ENCODE peak calls at places on chromosomes 11 and 22, in four cellular contexts. G is A549, C is ovary, I is heart left ventricle. A is an unnamed sample. For H3K4me1, the result is how much of the 10 kb centered on the place peaks cover.

GRCh38 chr11:78576549-78577097 is 2.0 kb upstream of the NARS2 start:
- DNase-seq in G (no peak), C (no peak), I (no peak), A (no peak)

GRCh38 chr11:126658306-126659056 is 303.0 kb downstream of the ST3GAL4 start:
- DNase-seq in G (no peak), C (no peak), I (no peak), A (no peak)

GRCh38 chr11:2708151-2708581 is 8.4 kb upstream of the KCNQ1OT1 start:
- DNase-seq in G (no peak), C (peak), I (no peak), A (no peak)

GRCh38 chr22:25208743-25209505 is 9.3 kb downstream of the CRYBB3 start:
- DNase-seq in G (no peak), C (no peak), I (no peak), A (no peak)

GRCh38 chr11:67468509-67468834 is 579 bp downstream of the TMEM134 start:
- DNase-seq in G (no peak), C (no peak), I (no peak), A (peak)

GRCh38 chr11:5736396-5736795 is at the start of gene OR56B1:
- DNase-seq in G (no peak), C (no peak), I (no peak), A (no peak)

GRCh38 chr22:23119492-23120414 is 22.0 kb downstream of the RSPH14 start:
- DNase-seq in G (no peak), C (no peak), I (no peak), A (no peak)

GRCh38 chr11:35662061-35662648 is 420 bp upstream of the TRIM44 start:
- DNase-seq in G (peak), C (no peak), I (no peak), A (no peak)

GRCh38 chr11:72012897-72013721 is 14.4 kb downstream of the IL18BP start:
- DNase-seq in G (no peak), C (peak), I (peak), A (peak)

GRCh38 chr22:36775589-36775965 is 342 bp downstream of the IFT27 start:
- DNase-seq in G (no peak), C (peak), I (no peak), A (peak)

GRCh38 chr11:1392111-1392510 is 2.4 kb downstream of the BRSK2 start:
- DNase-seq in G (no peak), C (no peak), I (no peak), A (no peak)

GRCh38 chr22:41842996-41843970 is 10.4 kb downstream of the SREBF2 start:
- DNase-seq in G (no peak), C (no peak), I (no peak), A (no peak)

GRCh38 chr11:35111171-35112055 is 27.6 kb upstream of the CD44 start:
- DNase-seq in G (no peak), C (no peak), I (no peak), A (no peak)

GRCh38 chr11:63769044-63769718 is 606 bp upstream of the ZFTA start:
- DNase-seq in G (no peak), C (peak), I (peak), A (peak)

GRCh38 chr22:42816339-42816738 is 40.7 kb downstream of the ARFGAP3 start:
- DNase-seq in G (no peak), C (no peak), I (no peak), A (no peak)

GRCh38 chr11:73323464-73323863 is 15.4 kb downstream of the ARHGEF17 start:
- DNase-seq in G (no peak), C (peak), I (peak), A (peak)

GRCh38 chr22:48577014-48577690 is 1250.5 kb downstream of the BRD1 start:
- DNase-seq in G (no peak), C (no peak), I (no peak), A (no peak)

GRCh38 chr11:723120-723883 is 17.3 kb downstream of the EPS8L2 start:
- DNase-seq in G (no peak), C (peak), I (no peak), A (no peak)

GRCh38 chr22:25077964-25078363 is 121.7 kb upstream of the CRYBB3 start:
- DNase-seq in G (no peak), C (no peak), I (no peak), A (no peak)

GRCh38 chr22:42347281-42347824 is 76.9 kb upstream of the TCF20 start:
- DNase-seq in G (no peak), C (no peak), I (no peak), A (no peak)

GRCh38 chr11:121615506-121615905 is 162.7 kb upstream of the SORL1-AS1 start:
- DNase-seq in G (no peak), C (no peak), I (no peak), A (no peak)

GRCh38 chr22:41910599-41911291 is 4.1 kb downstream of the SHISA8 start:
- DNase-seq in G (no peak), C (peak), I (peak), A (peak)

DNA sequence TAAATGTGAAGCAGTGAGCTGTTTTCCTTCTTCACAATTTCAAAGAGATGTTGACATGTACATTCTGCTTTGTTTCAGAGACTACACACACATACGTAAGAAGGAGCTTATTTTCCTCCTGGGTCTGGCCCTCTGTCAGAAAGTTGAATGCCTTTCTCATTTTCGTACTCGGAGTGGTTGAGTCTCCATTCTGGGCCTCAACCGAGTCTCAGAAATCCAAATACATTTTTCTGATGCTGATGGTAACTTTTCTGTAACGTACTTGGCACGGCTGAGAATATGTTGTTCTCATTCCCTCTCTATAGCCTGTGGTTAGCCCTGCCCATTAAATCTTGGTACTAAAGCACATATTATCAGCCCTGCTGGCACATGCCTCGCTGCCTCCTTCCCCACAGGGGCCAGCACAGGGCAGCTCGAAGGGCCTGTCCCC is 25.3 kb downstream of the PARVA start:
- DNase-seq in G (no peak), C (no peak), I (no peak), A (no peak)
- H3K4me1 ChIP-seq in G (under half), C (under half), I (half or more), A (under half)

GRCh38 chr11:65445101-65445603 is 22.6 kb downstream of the NEAT1 start:
- DNase-seq in G (no peak), C (no peak), I (no peak), A (peak)

GRCh38 chr11:65448418-65449196 is 26.0 kb downstream of the NEAT1 start:
- DNase-seq in G (no peak), C (no peak), I (no peak), A (peak)

GRCh38 chr11:65446446-65447277 is 24.1 kb downstream of the NEAT1 start:
- DNase-seq in G (no peak), C (no peak), I (no peak), A (peak)

GRCh38 chr11:65445604-65446445 is 23.2 kb downstream of the NEAT1 start:
- DNase-seq in G (no peak), C (no peak), I (no peak), A (peak)

DNA sequence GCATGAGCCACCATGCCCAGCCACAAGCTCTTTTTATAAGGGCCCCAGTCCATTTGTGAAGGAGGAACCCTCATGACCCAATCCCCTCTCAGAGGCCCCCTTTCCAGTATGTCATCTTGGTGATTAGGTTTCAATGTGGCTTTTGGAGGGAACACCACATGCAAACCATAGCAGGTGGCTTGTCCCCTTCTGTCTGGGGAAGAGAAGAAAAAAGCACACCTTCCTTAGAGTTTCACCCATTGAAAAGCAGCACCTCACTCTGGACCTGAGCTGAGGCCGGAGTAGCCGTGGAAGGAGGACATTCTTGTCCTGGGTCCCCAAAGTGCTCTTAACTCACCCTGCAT is 25.4 kb downstream of the NEAT1 start:
- DNase-seq in G (no peak), C (no peak), I (no peak), A (no peak)
- TF ChIP-seq POLR2A in G (no peak), C (no peak), I (no peak), A (no peak)

GRCh38 chr11:69644071-69644961 is 3.4 kb downstream of the CCND1 start:
- DNase-seq in G (peak), C (peak), I (peak), A (peak)
- H3K4me1 ChIP-seq in G (half or more), C (under half), I (half or more), A (under half)

GRCh38 chr11:4094348-4095291 is at the start of gene RRM1:
- DNase-seq in G (peak), C (peak), I (peak), A (peak)
- TF ChIP-seq POLR2A in G (peak), C (peak), I (peak), A (peak)

DNA sequence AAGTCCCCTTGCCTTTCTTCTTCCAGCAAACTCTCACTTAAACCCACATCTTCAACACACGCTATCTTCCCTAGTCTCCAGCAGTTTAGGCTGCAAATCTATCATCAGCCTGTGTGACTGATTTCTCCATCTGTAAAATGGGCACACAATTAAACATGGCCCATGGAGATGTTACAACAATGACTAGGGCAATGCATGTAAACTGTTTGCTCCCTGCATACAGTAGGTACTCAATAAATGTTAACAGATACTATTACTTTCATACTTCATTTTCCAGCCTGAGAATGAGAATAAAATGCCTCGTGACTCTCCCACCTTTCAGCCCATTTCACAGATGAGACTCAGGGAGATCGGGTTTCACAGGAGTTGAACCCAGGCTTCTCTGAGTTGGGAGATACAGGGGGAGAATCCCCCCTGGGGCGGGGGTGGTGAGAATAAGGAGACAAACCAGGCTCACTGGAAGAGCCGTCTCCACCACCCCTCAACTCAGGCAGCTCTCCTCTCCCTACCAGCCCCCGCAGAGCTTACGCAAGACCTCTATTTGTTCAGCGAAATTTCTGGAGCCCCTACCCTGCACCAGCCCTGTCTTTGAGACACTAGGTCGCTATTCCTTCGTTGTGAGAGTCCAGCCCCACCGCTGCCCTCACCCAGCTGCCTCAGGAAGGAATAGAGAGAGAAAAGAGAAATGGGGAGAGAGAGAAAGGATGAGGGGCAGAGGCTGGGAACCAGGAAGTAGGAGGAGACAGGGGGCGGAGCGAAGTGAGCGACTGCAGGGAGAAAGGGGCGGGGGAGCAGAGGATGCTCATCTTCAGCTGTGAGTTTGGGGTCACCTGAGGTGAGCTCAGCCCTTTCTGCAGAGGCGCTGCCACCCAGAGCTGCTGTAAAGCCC is 42.1 kb upstream of the KLHL35 start:
- DNase-seq in G (no peak), C (peak), I (peak), A (peak)
- H3K4me1 ChIP-seq in G (under half), C (under half), I (under half), A (under half)